ENCODE peak calls at places on chromosomes 11 and 22, in six cellular contexts. C is lower leg skin, P is Peyer's patch, B is HCT116, M is spleen, D is tibial nerve. Z is an unnamed sample.

GRCh38 chr11:134727204-134727603 is 315.2 kb upstream of the B3GAT1 start:
- DNase-seq in C (peak; percentile 81), P (no peak), B (peak; percentile 10), M (peak; percentile 35), D (no peak), Z (no peak)

GRCh38 chr11:78851883-78852586 is 277.4 kb upstream of the NARS2 start:
- DNase-seq in C (no peak), P (no peak), B (no peak), M (no peak), D (no peak), Z (no peak)

GRCh38 chr11:18245396-18245795 is 3.1 kb downstream of the SAA2 start:
- DNase-seq in C (no peak), P (no peak), B (no peak), M (no peak), D (no peak), Z (no peak)

GRCh38 chr11:132080121-132080520 is 709.7 kb downstream of the NTM start:
- DNase-seq in C (no peak), P (no peak), B (no peak), M (no peak), D (no peak), Z (no peak)

GRCh38 chr11:58254936-58255335 is 13.1 kb downstream of the OR10W1 start:
- DNase-seq in C (no peak), P (no peak), B (no peak), M (no peak), D (no peak), Z (no peak)

GRCh38 chr22:29154364-29155048 is 51.2 kb upstream of the EMID1 start:
- DNase-seq in C (peak; percentile 95), P (peak; percentile 87), B (peak; percentile 34), M (peak; percentile 94), D (no peak), Z (peak; percentile 66)

GRCh38 chr11:34030386-34030785 is 21.1 kb upstream of the CAPRIN1 start:
- DNase-seq in C (no peak), P (no peak), B (no peak), M (no peak), D (no peak), Z (no peak)

GRCh38 chr11:59754494-59754858 is 700 bp upstream of the STX3 start:
- DNase-seq in C (no peak), P (peak; percentile 69), B (no peak), M (peak; percentile 85), D (no peak), Z (no peak)

GRCh38 chr11:110376711-110377324 is 52.9 kb upstream of the FDX1 start:
- DNase-seq in C (peak; percentile 89), P (peak; percentile 47), B (peak; percentile 85), M (no peak), D (peak; percentile 18), Z (peak; percentile 40)

GRCh38 chr11:127713226-127713625 is 712.7 kb upstream of the KIRREL3 start:
- DNase-seq in C (no peak), P (no peak), B (no peak), M (no peak), D (no peak), Z (no peak)

GRCh38 chr22:43421914-43422615 is 10.3 kb downstream of the MPPED1 start:
- DNase-seq in C (no peak), P (no peak), B (no peak), M (no peak), D (no peak), Z (no peak)

GRCh38 chr11:28089378-28089777 is 18.6 kb downstream of the KIF18A start:
- DNase-seq in C (no peak), P (no peak), B (no peak), M (no peak), D (no peak), Z (no peak)

GRCh38 chr11:74310857-74311256 is 583 bp downstream of the P4HA3 start:
- DNase-seq in C (no peak), P (no peak), B (no peak), M (no peak), D (no peak), Z (no peak)

GRCh38 chr22:19957445-19957844 is 15.8 kb upstream of the TXNRD2 start:
- DNase-seq in C (no peak), P (no peak), B (no peak), M (peak; percentile 66), D (no peak), Z (no peak)

GRCh38 chr11:2555891-2556290 is 111.1 kb downstream of the KCNQ1 start:
- DNase-seq in C (no peak), P (no peak), B (no peak), M (peak; percentile 24), D (peak; percentile 1), Z (no peak)

GRCh38 chr11:38582756-38583155 is 1984.7 kb upstream of the RAG2 start:
- DNase-seq in C (no peak), P (no peak), B (no peak), M (no peak), D (no peak), Z (no peak)
- TF ChIP-seq POLR2A in C (no peak), P (no peak), B (no peak), M (no peak), D (no peak), Z (no peak)

GRCh38 chr22:27046603-27047002 is 389.2 kb downstream of the MIAT start:
- DNase-seq in C (no peak), P (no peak), B (no peak), M (no peak), D (no peak), Z (no peak)
- TF ChIP-seq POLR2A in C (no peak), P (no peak), B (no peak), M (no peak), D (no peak), Z (no peak)

DNA sequence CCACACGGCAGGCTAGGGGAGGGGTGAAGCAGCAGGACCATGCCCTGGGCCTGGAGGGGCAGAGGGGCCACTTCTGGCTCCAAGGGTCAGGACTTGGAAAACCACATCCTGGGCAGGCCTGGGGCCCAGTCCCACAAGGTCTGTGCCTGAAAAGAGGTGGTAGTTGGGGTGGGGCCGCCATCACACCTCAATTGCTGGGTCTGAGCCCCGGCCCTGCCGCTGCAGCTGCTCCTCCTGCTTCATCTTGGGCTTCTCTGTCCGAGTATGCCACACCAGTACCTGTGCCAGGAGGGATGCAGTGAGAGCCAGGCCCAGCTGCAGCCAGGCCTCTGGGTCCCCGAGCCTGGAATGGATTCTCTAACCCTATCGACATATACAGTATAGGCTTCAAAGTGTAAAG is 2.5 kb downstream of the ROM1 start:
- DNase-seq in C (no peak), P (no peak), B (no peak), M (no peak), D (no peak), Z (no peak)
- TF ChIP-seq POLR2A in C (no peak), P (no peak), B (no peak), M (no peak), D (no peak), Z (no peak)

GRCh38 chr11:92411431-92411830 is 186.8 kb downstream of the FAT3 start:
- DNase-seq in C (no peak), P (no peak), B (no peak), M (no peak), D (no peak), Z (no peak)
- TF ChIP-seq POLR2A in C (no peak), P (no peak), B (no peak), M (no peak), D (no peak), Z (no peak)

GRCh38 chr11:839875-840617 is 2.3 kb downstream of the POLR2L start:
- DNase-seq in C (no peak), P (no peak), B (no peak), M (no peak), D (no peak), Z (no peak)

GRCh38 chr11:843818-844692 is 1.4 kb downstream of the TSPAN4 start:
- DNase-seq in C (peak; percentile 99), P (peak; percentile 77), B (no peak), M (peak; percentile 94), D (peak; percentile 92), Z (peak; percentile 95)

GRCh38 chr11:841981-842369 is 354 bp downstream of the POLR2L start:
- DNase-seq in C (no peak), P (no peak), B (no peak), M (no peak), D (no peak), Z (no peak)

GRCh38 chr11:843086-843704 is 543 bp downstream of the TSPAN4 start:
- DNase-seq in C (no peak), P (no peak), B (no peak), M (peak; percentile 88), D (no peak), Z (no peak)

DNA sequence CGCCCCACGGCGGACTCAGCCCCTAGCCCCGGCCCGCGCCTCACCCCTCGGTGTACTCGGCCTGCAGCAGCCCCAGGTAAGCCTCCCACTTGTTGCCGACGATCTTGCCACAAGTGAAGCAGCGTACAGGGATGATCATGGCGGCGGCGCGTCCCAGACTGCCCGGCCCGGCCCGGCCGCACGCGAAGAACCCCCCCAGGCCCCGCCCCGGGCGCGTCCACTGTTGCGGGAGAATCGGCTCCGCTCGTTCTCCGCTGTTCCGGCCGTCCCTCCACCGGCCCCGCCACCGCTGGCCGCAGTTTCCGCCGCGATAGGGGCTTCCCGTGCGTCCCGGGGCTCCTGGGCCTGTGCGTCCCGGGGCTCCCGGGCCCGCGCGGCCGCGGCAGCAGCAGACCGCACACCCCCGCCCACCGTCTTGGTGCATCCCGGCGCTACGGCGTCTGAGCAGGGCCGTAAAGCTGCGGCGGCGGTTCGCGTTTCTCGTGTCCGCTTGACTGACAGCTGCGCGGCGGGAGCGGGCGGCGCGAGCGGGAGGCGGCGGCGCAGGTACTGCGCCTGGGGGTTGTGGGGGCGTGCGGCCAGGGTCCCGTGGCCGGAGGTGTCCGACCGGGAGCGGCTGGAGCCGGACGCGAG is at the start of the genes POLR2L and TSPAN4:
- DNase-seq in C (peak; percentile 98), P (peak; percentile 95), B (peak; percentile 74), M (peak; percentile 97), D (peak; percentile 77), Z (no peak)
- TF ChIP-seq POLR2A in C (no peak), P (peak; percentile 94), B (peak; percentile 96), M (peak; percentile 77), D (peak; percentile 88), Z (peak; percentile 99)

DNA sequence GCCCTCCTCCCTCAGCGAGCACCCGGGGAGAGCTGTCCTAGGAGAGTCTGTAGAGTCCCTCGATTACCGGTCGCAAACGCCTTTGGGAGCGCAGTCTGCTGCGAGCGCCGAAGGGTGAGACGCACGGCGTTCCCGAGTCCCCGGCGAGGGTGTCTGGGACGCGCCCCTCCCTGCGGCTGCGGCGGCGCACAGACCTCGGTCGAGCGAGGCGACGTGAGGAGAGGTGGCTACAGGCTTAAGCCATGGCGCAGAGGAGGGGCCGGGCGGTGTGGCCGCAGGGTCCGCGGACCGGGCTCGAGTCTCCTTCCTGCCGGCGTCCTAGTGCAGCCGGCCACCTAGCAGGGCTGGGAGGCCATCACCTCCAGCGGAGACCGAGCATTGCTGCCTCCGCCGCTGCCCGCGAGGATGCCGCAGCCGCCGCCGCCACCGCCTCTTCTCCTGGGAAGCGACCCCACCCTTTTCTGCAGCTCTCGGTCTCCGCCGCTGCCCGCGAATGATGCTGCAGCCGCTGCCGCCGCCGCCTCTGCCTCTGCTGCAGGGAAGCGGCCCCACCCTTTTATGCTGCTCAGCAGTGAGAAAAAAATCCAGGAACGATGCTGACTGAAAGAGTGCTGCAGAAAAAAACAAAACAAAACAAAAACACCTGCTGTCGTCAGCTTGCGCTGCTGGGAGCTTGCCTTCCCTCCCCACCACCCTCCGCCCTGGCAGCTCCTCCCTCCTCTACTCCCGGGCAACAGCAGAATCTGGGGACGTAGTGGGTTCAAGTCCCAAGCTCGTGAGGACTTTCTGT is at the start of gene MAP6:
- DNase-seq in C (no peak), P (peak; percentile 54), B (no peak), M (no peak), D (no peak), Z (no peak)
- TF ChIP-seq POLR2A in C (no peak), P (no peak), B (no peak), M (no peak), D (no peak), Z (no peak)

Z was measured in H54.